ENCODE peak calls at places on chromosomes 2 and 18, in four cellular contexts. L is HCT116, E is GM12878, M is K562. F is an unnamed sample.

GRCh38 chr2:113117594-113118262 is 9.7 kb upstream of the IL1RN start:
- DNase-seq in L (no peak), E (no peak), M (peak), F (peak)

GRCh38 chr2:129705105-129705504 is 274.4 kb upstream of the RAB6C start:
- DNase-seq in L (no peak), E (no peak), M (no peak), F (no peak)

GRCh38 chr2:240129311-240129710 is 6.8 kb downstream of the COPS9 start:
- DNase-seq in L (no peak), E (no peak), M (no peak), F (no peak)

GRCh38 chr2:226423498-226423960 is 376.1 kb downstream of the IRS1 start:
- DNase-seq in L (no peak), E (no peak), M (no peak), F (no peak)

GRCh38 chr2:25294573-25295462 is 46.9 kb downstream of the DNMT3A start:
- DNase-seq in L (peak), E (no peak), M (no peak), F (no peak)

GRCh38 chr18:26335139-26335933 is 109.1 kb downstream of the TAF4B start:
- DNase-seq in L (no peak), E (no peak), M (no peak), F (no peak)

GRCh38 chr2:88866756-88867155 is 175.3 kb downstream of the RPIA start:
- DNase-seq in L (no peak), E (no peak), M (no peak), F (no peak)

GRCh38 chr18:49476664-49477411 is 10.2 kb downstream of the C18orf32 start:
- DNase-seq in L (no peak), E (no peak), M (no peak), F (no peak)

GRCh38 chr2:48249631-48250473 is 280.1 kb upstream of the STON1 start:
- DNase-seq in L (no peak), E (no peak), M (no peak), F (no peak)

GRCh38 chr18:23302852-23303527 is 150.1 kb upstream of the RIOK3 start:
- DNase-seq in L (no peak), E (no peak), M (no peak), F (no peak)

GRCh38 chr2:48114256-48114655 is 208.0 kb upstream of the FBXO11 start:
- DNase-seq in L (peak), E (no peak), M (peak), F (no peak)

GRCh38 chr2:23497063-23497462 is 112.1 kb downstream of the KLHL29 start:
- DNase-seq in L (no peak), E (no peak), M (no peak), F (no peak)
- TF ChIP-seq EGR1 in L (no peak), E (no peak), M (no peak), F (no peak)

GRCh38 chr2:80560298-80560697 is 255.7 kb upstream of the LRRTM1 start:
- DNase-seq in L (no peak), E (no peak), M (no peak), F (no peak)
- TF ChIP-seq EGR1 in L (no peak), E (no peak), M (no peak), F (no peak)

GRCh38 chr2:42925742-42926437 is 133.5 kb upstream of the HAAO start:
- DNase-seq in L (no peak), E (no peak), M (no peak), F (no peak)
- TF ChIP-seq EGR1 in L (no peak), E (no peak), M (no peak), F (no peak)

DNA sequence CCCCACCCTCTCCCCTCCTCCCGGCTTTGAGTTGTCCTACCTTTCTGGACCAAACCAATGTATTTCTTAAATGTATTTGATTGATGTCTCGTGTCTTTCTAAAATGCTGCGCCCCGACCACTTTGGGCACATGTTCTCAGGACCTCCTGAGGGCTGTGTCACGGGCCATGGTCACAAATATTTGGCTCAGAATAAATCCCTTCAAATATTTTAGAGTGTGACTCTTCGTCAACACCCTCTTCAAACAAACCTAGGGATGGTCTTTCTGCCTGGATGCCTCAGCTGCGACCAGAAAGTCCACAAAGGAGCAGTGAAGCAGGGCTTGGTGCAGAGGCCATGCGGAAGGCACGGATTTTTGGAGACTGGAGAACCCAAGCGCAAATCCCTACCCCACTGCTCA is 1.1 kb upstream of the SLC35F6 start:
- DNase-seq in L (no peak), E (no peak), M (no peak), F (no peak)
- TF ChIP-seq EGR1 in L (no peak), E (no peak), M (no peak), F (no peak)

DNA sequence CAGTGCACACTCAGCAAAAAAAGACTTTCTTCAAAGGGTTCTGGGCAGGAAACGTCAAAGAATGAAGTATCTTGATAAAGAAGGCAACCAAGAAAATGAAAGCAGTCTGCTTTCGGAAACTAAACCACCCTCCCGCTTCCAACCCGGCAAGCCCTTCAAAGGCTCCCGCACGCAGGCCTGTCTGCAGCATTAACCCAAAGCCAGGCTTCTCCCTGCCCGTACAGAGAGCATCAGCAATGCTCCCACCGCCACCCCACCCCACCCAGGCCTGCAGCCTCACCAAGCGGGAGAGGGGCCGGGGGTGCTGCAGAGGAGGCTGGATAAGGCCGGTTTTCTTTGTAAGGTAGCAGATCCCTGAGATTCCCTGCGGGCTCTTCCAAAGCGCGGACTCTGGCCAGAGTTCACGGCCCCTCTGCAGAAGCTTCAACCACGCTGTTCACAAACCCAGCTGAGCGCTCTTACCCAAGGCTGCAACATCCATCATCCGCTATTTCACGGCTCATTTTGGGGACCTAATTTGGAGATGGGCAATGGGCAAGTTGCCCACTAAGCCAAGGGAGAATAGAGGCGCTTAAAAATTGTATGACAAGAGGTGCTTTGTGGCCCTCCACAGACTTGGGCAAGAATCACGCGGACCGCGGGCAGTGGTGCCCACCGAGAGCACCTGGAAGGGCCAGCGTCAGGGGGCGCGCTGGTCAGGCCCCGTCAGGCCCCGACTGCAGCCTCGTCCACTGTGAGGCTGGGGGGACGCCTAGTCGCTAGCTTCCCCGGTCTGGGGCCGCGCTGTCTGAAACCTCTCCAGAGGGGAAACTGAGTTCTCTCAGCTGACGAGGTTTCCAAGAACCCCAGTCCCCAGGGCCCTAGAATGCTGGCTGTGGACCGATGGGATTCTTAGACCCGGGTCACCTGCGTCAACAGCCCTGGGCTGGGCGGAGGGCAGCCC is 225.4 kb upstream of the ID2 start:
- DNase-seq in L (no peak), E (no peak), M (no peak), F (no peak)
- TF ChIP-seq EGR1 in L (no peak), E (no peak), M (no peak), F (no peak)

GRCh38 chr2:75055307-75055819 is 96.9 kb downstream of the POLE4 start:
- DNase-seq in L (no peak), E (no peak), M (no peak), F (no peak)
- TF ChIP-seq EGR1 in L (no peak), E (no peak), M (no peak), F (no peak)

F was measured in H1.